ENCODE peak calls at places on chromosomes 1 and 21, in four cellular contexts. One of them, this sample, is unnamed.

GRCh38 chr1:2044510-2045319 is 5.5 kb upstream of the PRKCZ start:
- DNase-seq in CD4-positive, alpha-beta memory T cell: peak; percentile 85
- DNase-seq in WERI-Rb-1: peak; percentile 65
- DNase-seq in brain microvascular endothelial cell: peak; percentile 16
- DNase-seq in this sample: peak; percentile 83

GRCh38 chr21:28213221-28213620 is 779.5 kb downstream of the LTN1 start:
- DNase-seq in CD4-positive, alpha-beta memory T cell: no peak
- DNase-seq in WERI-Rb-1: no peak
- DNase-seq in brain microvascular endothelial cell: no peak
- DNase-seq in this sample: no peak

GRCh38 chr1:214002472-214002871 is 14.7 kb downstream of the PROX1 start:
- DNase-seq in CD4-positive, alpha-beta memory T cell: no peak
- DNase-seq in WERI-Rb-1: no peak
- DNase-seq in brain microvascular endothelial cell: no peak
- DNase-seq in this sample: no peak

GRCh38 chr1:150464422-150464826 is 22.8 kb upstream of the TARS2 start:
- DNase-seq in CD4-positive, alpha-beta memory T cell: peak; percentile 66
- DNase-seq in WERI-Rb-1: peak; percentile 82
- DNase-seq in brain microvascular endothelial cell: peak; percentile 44
- DNase-seq in this sample: peak; percentile 65

GRCh38 chr1:37945743-37946702 is 830 bp downstream of the INPP5B start:
- DNase-seq in CD4-positive, alpha-beta memory T cell: no peak
- DNase-seq in WERI-Rb-1: peak; percentile 31
- DNase-seq in brain microvascular endothelial cell: peak; percentile 92
- DNase-seq in this sample: no peak

GRCh38 chr1:8182034-8182761 is 135.7 kb upstream of the SLC45A1 start:
- DNase-seq in CD4-positive, alpha-beta memory T cell: peak; percentile 72
- DNase-seq in WERI-Rb-1: no peak
- DNase-seq in brain microvascular endothelial cell: peak; percentile 97
- DNase-seq in this sample: peak; percentile 29

GRCh38 chr1:235077571-235078479 is 50.8 kb downstream of the TOMM20 start:
- DNase-seq in CD4-positive, alpha-beta memory T cell: no peak
- DNase-seq in WERI-Rb-1: no peak
- DNase-seq in brain microvascular endothelial cell: no peak
- DNase-seq in this sample: no peak

GRCh38 chr1:116825735-116826438 is 71.7 kb downstream of the CD2 start:
- DNase-seq in CD4-positive, alpha-beta memory T cell: no peak
- DNase-seq in WERI-Rb-1: peak; percentile 58
- DNase-seq in brain microvascular endothelial cell: no peak
- DNase-seq in this sample: no peak

GRCh38 chr1:163173121-163173520 is 29.6 kb downstream of the RGS5 start:
- DNase-seq in CD4-positive, alpha-beta memory T cell: no peak
- DNase-seq in WERI-Rb-1: no peak
- DNase-seq in brain microvascular endothelial cell: no peak
- DNase-seq in this sample: no peak

GRCh38 chr1:109214695-109215623 is 1.2 kb downstream of the SARS1 start:
- DNase-seq in CD4-positive, alpha-beta memory T cell: peak; percentile 24
- DNase-seq in WERI-Rb-1: peak; percentile 90
- DNase-seq in brain microvascular endothelial cell: peak; percentile 79
- DNase-seq in this sample: no peak

DNA sequence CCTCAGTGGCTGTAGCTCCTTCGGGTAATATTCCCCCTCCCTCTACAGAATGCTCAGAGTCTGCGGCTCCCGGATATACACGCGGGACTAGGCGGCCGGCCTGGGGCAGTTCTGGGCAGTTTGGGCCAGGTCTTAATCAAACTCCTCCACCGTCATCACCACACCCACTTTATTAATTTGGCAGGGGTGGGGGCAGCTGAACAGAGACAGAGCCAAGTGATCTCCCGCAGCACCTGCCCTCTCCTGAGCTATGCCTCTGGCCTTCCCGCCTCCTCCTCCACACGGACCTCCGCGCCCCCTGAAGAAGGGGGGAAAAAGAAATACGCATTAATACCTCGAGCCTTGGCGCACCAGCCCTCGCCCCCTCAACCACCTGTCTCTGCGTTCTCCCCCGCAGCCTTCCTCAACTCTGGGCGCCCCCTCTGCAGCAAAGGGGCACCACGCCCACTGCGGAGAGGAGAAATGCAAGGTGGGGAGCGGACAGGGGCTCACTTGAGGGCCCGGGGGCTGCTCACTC is 42.6 kb downstream of the CD34 start:
- DNase-seq in CD4-positive, alpha-beta memory T cell: peak; percentile 31
- DNase-seq in WERI-Rb-1: peak; percentile 55
- DNase-seq in brain microvascular endothelial cell: peak; percentile 27
- DNase-seq in this sample: no peak
- H3K27ac ChIP-seq in CD4-positive, alpha-beta memory T cell: peak overlapping the region; percentile 81
- H3K27ac ChIP-seq in WERI-Rb-1: peak overlapping the region; percentile 38
- H3K27ac ChIP-seq in brain microvascular endothelial cell: peak overlapping the region; percentile 38
- H3K27ac ChIP-seq in this sample: peak overlapping the region; percentile 78

GRCh38 chr1:91736999-91737615 is 148.8 kb downstream of the TGFBR3 start:
- DNase-seq in CD4-positive, alpha-beta memory T cell: no peak
- DNase-seq in WERI-Rb-1: no peak
- DNase-seq in brain microvascular endothelial cell: peak; percentile 56
- DNase-seq in this sample: no peak
- H3K4me3 ChIP-seq in CD4-positive, alpha-beta memory T cell: no peak overlapping the region
- H3K4me3 ChIP-seq in WERI-Rb-1: no peak overlapping the region
- H3K4me3 ChIP-seq in brain microvascular endothelial cell: no peak overlapping the region
- H3K4me3 ChIP-seq in this sample: no peak overlapping the region

GRCh38 chr1:12034381-12034801 is 15.1 kb downstream of the MIIP start:
- DNase-seq in CD4-positive, alpha-beta memory T cell: no peak
- DNase-seq in WERI-Rb-1: no peak
- DNase-seq in brain microvascular endothelial cell: peak; percentile 29
- DNase-seq in this sample: no peak

GRCh38 chr1:12038356-12039140 is 19.2 kb downstream of the MIIP start:
- DNase-seq in CD4-positive, alpha-beta memory T cell: no peak
- DNase-seq in WERI-Rb-1: no peak
- DNase-seq in brain microvascular endothelial cell: no peak
- DNase-seq in this sample: no peak

GRCh38 chr1:12032141-12032710 is 12.9 kb downstream of the MIIP start:
- DNase-seq in CD4-positive, alpha-beta memory T cell: no peak
- DNase-seq in WERI-Rb-1: no peak
- DNase-seq in brain microvascular endothelial cell: no peak
- DNase-seq in this sample: no peak

GRCh38 chr1:12037486-12038355 is 18.4 kb downstream of the MIIP start:
- DNase-seq in CD4-positive, alpha-beta memory T cell: no peak
- DNase-seq in WERI-Rb-1: no peak
- DNase-seq in brain microvascular endothelial cell: no peak
- DNase-seq in this sample: no peak

DNA sequence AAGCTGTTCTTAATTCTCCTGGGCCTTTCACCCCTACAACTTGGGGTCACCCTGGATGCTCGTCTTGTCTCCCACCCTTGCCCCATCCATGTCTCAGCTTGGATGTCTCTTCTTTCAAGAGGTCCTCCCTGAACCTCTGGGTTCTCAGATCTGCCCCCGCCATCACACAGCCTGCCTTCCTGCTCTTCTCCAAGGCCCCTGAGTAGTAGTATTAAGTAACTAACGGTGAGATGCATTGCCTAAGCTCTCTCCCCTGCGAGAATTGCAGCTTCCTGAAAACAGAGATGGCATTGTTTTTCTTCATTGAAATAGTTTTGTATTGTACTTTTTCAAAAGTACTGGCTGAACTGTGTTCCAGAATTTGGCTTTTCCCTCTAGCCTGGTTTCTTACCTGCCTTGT is 16.0 kb downstream of the MIIP start:
- DNase-seq in CD4-positive, alpha-beta memory T cell: no peak
- DNase-seq in WERI-Rb-1: no peak
- DNase-seq in brain microvascular endothelial cell: no peak
- DNase-seq in this sample: no peak
- H3K27me3 ChIP-seq in CD4-positive, alpha-beta memory T cell: no peaks in the 10 kb centered on the region
- H3K27me3 ChIP-seq in WERI-Rb-1: no peaks in the 10 kb centered on the region
- H3K27me3 ChIP-seq in brain microvascular endothelial cell: no peaks in the 10 kb centered on the region
- H3K27me3 ChIP-seq in this sample: no peaks in the 10 kb centered on the region

GRCh38 chr1:89573410-89573809 is 48.8 kb downstream of the LRRC8B start:
- DNase-seq in CD4-positive, alpha-beta memory T cell: no peak
- DNase-seq in WERI-Rb-1: no peak
- DNase-seq in brain microvascular endothelial cell: no peak
- DNase-seq in this sample: no peak

GRCh38 chr1:89576016-89576415 is 51.4 kb downstream of the LRRC8B start:
- DNase-seq in CD4-positive, alpha-beta memory T cell: no peak
- DNase-seq in WERI-Rb-1: no peak
- DNase-seq in brain microvascular endothelial cell: no peak
- DNase-seq in this sample: no peak

GRCh38 chr1:89574621-89575020 is 50.0 kb downstream of the LRRC8B start:
- DNase-seq in CD4-positive, alpha-beta memory T cell: no peak
- DNase-seq in WERI-Rb-1: no peak
- DNase-seq in brain microvascular endothelial cell: no peak
- DNase-seq in this sample: no peak

GRCh38 chr1:89578151-89578550 is 53.5 kb downstream of the LRRC8B start:
- DNase-seq in CD4-positive, alpha-beta memory T cell: no peak
- DNase-seq in WERI-Rb-1: no peak
- DNase-seq in brain microvascular endothelial cell: no peak
- DNase-seq in this sample: no peak

DNA sequence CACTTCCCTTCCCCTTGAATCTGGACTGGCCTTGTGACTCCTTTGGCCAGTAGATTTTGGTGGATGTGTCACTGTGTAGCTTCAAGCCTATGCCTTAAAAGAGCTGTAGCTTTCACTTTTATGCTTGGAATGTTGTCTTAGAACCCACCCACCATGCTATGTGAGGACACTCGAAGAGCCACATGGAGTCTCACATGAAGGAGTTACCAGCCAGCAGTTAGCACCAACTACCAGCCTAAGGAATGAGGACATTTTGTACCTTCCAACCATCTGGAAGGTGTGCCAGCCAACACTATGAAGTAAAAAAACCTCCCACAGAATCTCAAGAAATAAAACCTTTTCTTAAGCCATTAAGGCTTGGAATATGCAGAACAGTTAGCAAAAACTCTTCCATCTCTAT is 50.6 kb downstream of the LRRC8B start:
- DNase-seq in CD4-positive, alpha-beta memory T cell: no peak
- DNase-seq in WERI-Rb-1: no peak
- DNase-seq in brain microvascular endothelial cell: no peak
- DNase-seq in this sample: no peak
- H3K27ac ChIP-seq in CD4-positive, alpha-beta memory T cell: no peak overlapping the region
- H3K27ac ChIP-seq in WERI-Rb-1: no peak overlapping the region
- H3K27ac ChIP-seq in brain microvascular endothelial cell: no peak overlapping the region
- H3K27ac ChIP-seq in this sample: no peak overlapping the region